ENCODE peak calls at places on chromosomes 1 and 21, in five cellular contexts. T is skeletal muscle cell; A is neural progenitor cell; F is coronary artery; C is stimulated activated CD4-positive, alpha-beta T cell treated with anti-CD3 and anti-CD28 coated beads, Interleukin-1b, Interleukin-23, amount 100 ng/mL, for 48 hours. S is an unnamed sample.

GRCh38 chr1:165877940-165878556 is 50.6 kb downstream of the UCK2 start:
- DNase-seq in C (no peak), A (no peak), T (no peak), F (no peak), S (no peak)

GRCh38 chr1:203324103-203325003 is 19.0 kb downstream of the BTG2 start:
- DNase-seq in F (no peak), T (no peak), C (peak), A (peak), S (no peak)

GRCh38 chr21:43362306-43362927 is 64.5 kb downstream of the SIK1 start:
- DNase-seq in A (peak), F (peak), C (peak), T (peak), S (peak)

GRCh38 chr1:165369255-165369848 is 12.8 kb upstream of the LMX1A start:
- DNase-seq in C (peak), T (no peak), A (peak), F (no peak), S (peak)

GRCh38 chr1:227557962-227558806 is 5.2 kb upstream of the ZNF678 start:
- DNase-seq in A (no peak), C (no peak), T (no peak), F (no peak), S (no peak)

GRCh38 chr1:109078317-109078716 is 2.5 kb upstream of the TAF13 start:
- DNase-seq in T (no peak), F (no peak), C (no peak), A (no peak), S (no peak)

GRCh38 chr21:29295066-29295650 is 3.6 kb upstream of the BACH1 start:
- DNase-seq in A (no peak), F (no peak), C (peak), T (no peak), S (no peak)

GRCh38 chr1:84259376-84259775 is 42.1 kb upstream of the SAMD13 start:
- DNase-seq in A (no peak), C (no peak), T (no peak), F (no peak), S (no peak)

GRCh38 chr1:7561331-7561921 is 209.7 kb upstream of the VAMP3 start:
- DNase-seq in C (peak), F (no peak), A (peak), T (no peak), S (no peak)

GRCh38 chr1:226977288-226977972 is 37.3 kb downstream of the COQ8A start:
- DNase-seq in A (no peak), F (peak), C (no peak), T (no peak), S (no peak)

GRCh38 chr21:42818328-42818749 is 61.0 kb downstream of the WDR4 start:
- DNase-seq in C (peak), A (peak), F (peak), T (no peak), S (peak)

GRCh38 chr1:246365708-246366107 is 141.4 kb downstream of the SMYD3 start:
- DNase-seq in T (no peak), C (no peak), A (no peak), F (no peak), S (no peak)

GRCh38 chr1:2534775-2535387 is 4.8 kb upstream of the HES5 start:
- DNase-seq in A (no peak), T (no peak), F (no peak), C (no peak), S (peak)

GRCh38 chr1:228208831-228209524 is 1.1 kb downstream of the OBSCN start:
- DNase-seq in F (no peak), T (no peak), A (no peak), C (no peak), S (no peak)

GRCh38 chr1:92623187-92623778 is 136.6 kb upstream of the GFI1 start:
- DNase-seq in T (no peak), A (no peak), C (no peak), F (no peak), S (no peak)

GRCh38 chr1:226946841-226947240 is 6.7 kb downstream of the COQ8A start:
- DNase-seq in C (no peak), A (no peak), T (no peak), F (peak), S (no peak)

GRCh38 chr21:45050786-45051489 is 23.4 kb upstream of the ADARB1 start:
- DNase-seq in A (no peak), F (no peak), C (no peak), T (peak), S (no peak)

GRCh38 chr1:201022824-201023516 is 544 bp downstream of the KIF21B start:
- DNase-seq in A (peak), F (no peak), C (peak), T (no peak), S (no peak)

GRCh38 chr21:39681257-39681656 is 63.7 kb upstream of the IGSF5 start:
- DNase-seq in A (no peak), C (no peak), T (peak), F (no peak), S (peak)

GRCh38 chr1:67230539-67230938 is 64.3 kb downstream of the IL23R start:
- DNase-seq in A (no peak), T (no peak), C (no peak), F (no peak), S (peak)

S was measured in epithelial cell of esophagus.